ENCODE peak calls at places on chromosomes 4 and X, in nine cellular contexts. T is DMS 273 treated with DMSO at 0.1 percent for 48 hours, K is breast epithelium, S is ACHN, F is astrocyte of the cerebellum, X is MCF 10A, V is skeletal muscle cell, Q is lower leg skin, C is progenitor cell of endocrine pancreas. A is an unnamed sample.

GRCh38 chrX:67415937-67416336 is 127.9 kb upstream of the AR start:
- DNase-seq in Q (no peak), S (no peak), C (no peak), T (no peak), F (no peak), X (no peak), V (no peak), K (no peak), A (no peak)

GRCh38 chrX:1455948-1456280 is 3.2 kb upstream of the ASMTL start:
- DNase-seq in C (no peak), F (no peak), Q (peak), V (no peak), T (no peak), X (no peak), S (no peak), K (no peak), A (no peak)

GRCh38 chrX:85243761-85244410 is at the start of the genes SATL1 and ZNF711:
- DNase-seq in V (peak), T (peak), X (no peak), Q (peak), F (peak), S (no peak), C (peak), K (peak), A (peak)

GRCh38 chr4:9926591-9926990 is 94.7 kb downstream of the SLC2A9 start:
- DNase-seq in Q (peak), S (no peak), X (no peak), C (no peak), F (no peak), V (no peak), K (no peak), T (no peak), A (no peak)

GRCh38 chrX:13077168-13077567 is 32.7 kb upstream of the FAM9C start:
- DNase-seq in F (no peak), V (no peak), Q (no peak), X (peak), K (no peak), S (no peak), C (no peak), T (no peak), A (no peak)

GRCh38 chrX:74788545-74789086 is 136.6 kb downstream of the NEXMIF start:
- DNase-seq in V (no peak), Q (no peak), C (no peak), K (no peak), F (no peak), S (no peak), T (no peak), X (peak), A (no peak)

GRCh38 chr4:43757147-43757546 is 691.5 kb downstream of the KCTD8 start:
- DNase-seq in K (no peak), V (no peak), Q (no peak), S (peak), T (no peak), F (no peak), C (no peak), X (peak), A (no peak)

GRCh38 chrX:72467171-72467570 is 105.5 kb downstream of the HDAC8 start:
- DNase-seq in C (no peak), X (no peak), S (no peak), V (no peak), F (no peak), Q (no peak), K (no peak), T (no peak), A (no peak)

GRCh38 chr4:80173387-80173786 is 23.9 kb upstream of the PRDM8 start:
- DNase-seq in K (no peak), F (peak), Q (no peak), S (no peak), V (peak), X (peak), T (no peak), C (no peak), A (no peak)

GRCh38 chr4:92255920-92256244 is 47.9 kb upstream of the GRID2 start:
- DNase-seq in V (no peak), Q (no peak), T (no peak), X (no peak), C (no peak), K (no peak), F (no peak), S (no peak), A (no peak)

GRCh38 chrX:139905041-139905440 is 27.8 kb downstream of the ATP11C start:
- DNase-seq in X (no peak), Q (no peak), F (no peak), T (no peak), C (no peak), K (no peak), V (no peak), S (no peak), A (no peak)

GRCh38 chrX:129958814-129959492 is 23.5 kb upstream of the BCORL1 start:
- DNase-seq in C (no peak), S (no peak), X (no peak), T (no peak), V (no peak), K (no peak), F (no peak), Q (no peak), A (no peak)

GRCh38 chr4:101345596-101346311 is 1.6 kb downstream of the PPP3CA start:
- DNase-seq in X (peak), S (peak), T (peak), F (no peak), K (peak), C (peak), Q (peak), V (peak), A (peak)

GRCh38 chrX:48813605-48814004 is 11.7 kb downstream of the HDAC6 start:
- DNase-seq in C (no peak), K (no peak), S (no peak), X (no peak), F (no peak), Q (no peak), T (no peak), V (no peak), A (no peak)

GRCh38 chrX:16832301-16832700 is 37.9 kb downstream of the RBBP7 start:
- DNase-seq in S (no peak), X (no peak), Q (no peak), F (no peak), K (no peak), T (no peak), C (no peak), V (no peak), A (no peak)

GRCh38 chr4:56674984-56675383 is 6.1 kb downstream of the HOPX start:
- DNase-seq in C (no peak), T (no peak), Q (no peak), K (no peak), F (peak), S (no peak), X (peak), V (no peak), A (no peak)

GRCh38 chrX:136577562-136577961 is 45.5 kb downstream of the VGLL1 start:
- DNase-seq in Q (no peak), K (peak), S (peak), C (peak), T (peak), F (peak), X (peak), V (no peak), A (peak)

GRCh38 chrX:152895121-152895520 is 2.7 kb upstream of the ZNF185 start:
- DNase-seq in F (no peak), S (no peak), V (no peak), C (no peak), T (no peak), X (no peak), K (no peak), Q (no peak), A (no peak)

GRCh38 chr4:85084371-85085170 is 118.1 kb upstream of the WDFY3 start:
- DNase-seq in Q (no peak), V (peak), C (peak), S (peak), K (no peak), X (peak), T (no peak), F (peak), A (peak)

GRCh38 chrX:130086414-130087207 is 23.7 kb downstream of the ELF4 start:
- DNase-seq in F (no peak), T (no peak), C (no peak), X (no peak), K (no peak), Q (no peak), S (no peak), V (no peak), A (no peak)

GRCh38 chrX:42450228-42450627 is 327.7 kb downstream of the PPP1R2C start:
- DNase-seq in T (no peak), K (no peak), F (no peak), Q (no peak), S (no peak), X (no peak), V (no peak), C (no peak), A (no peak)

GRCh38 chr4:129218355-129218754 is 122.4 kb downstream of the C4orf33 start:
- DNase-seq in X (no peak), Q (no peak), C (no peak), S (peak), F (no peak), V (no peak), T (no peak), K (no peak), A (no peak)

GRCh38 chr4:314296-314903 is 9.1 kb upstream of the ZNF732 start:
- DNase-seq in S (no peak), X (no peak), V (no peak), K (no peak), F (no peak), C (no peak), T (no peak), Q (no peak), A (no peak)

GRCh38 chr4:80529021-80529420 is 193.5 kb downstream of the CFAP299 start:
- DNase-seq in S (no peak), Q (no peak), F (no peak), T (no peak), X (peak), V (no peak), K (no peak), C (no peak), A (no peak)

GRCh38 chrX:17078031-17078730 is 131.7 kb downstream of the REPS2 start:
- DNase-seq in X (peak), T (no peak), C (no peak), V (no peak), F (peak), K (no peak), S (no peak), Q (no peak), A (no peak)

GRCh38 chrX:34900691-34901090 is 41.9 kb upstream of the FAM47B start:
- DNase-seq in X (peak), K (no peak), V (no peak), F (no peak), C (no peak), T (no peak), Q (no peak), S (no peak), A (no peak)

GRCh38 chrX:56314334-56314733 is 82.2 kb downstream of the KLF8 start:
- DNase-seq in V (no peak), F (no peak), S (peak), X (no peak), K (no peak), T (no peak), C (no peak), Q (no peak), A (no peak)

GRCh38 chrX:96692454-96692853 is 7.8 kb downstream of the DIAPH2 start:
- DNase-seq in C (no peak), S (no peak), V (no peak), Q (no peak), K (no peak), X (peak), F (no peak), T (no peak), A (no peak)

GRCh38 chr4:37988670-37989069 is 28.5 kb downstream of the PTTG2 start:
- DNase-seq in K (no peak), V (no peak), F (no peak), C (no peak), Q (no peak), S (no peak), X (no peak), T (no peak), A (no peak)

A was measured in uterus.